ENCODE peak calls at places on chromosomes 2 and 18, in four cellular contexts. O is K562, Y is SK-N-SH, C is H1. W is an unnamed sample.

GRCh38 chr2:171319164-171319810 is 114.5 kb downstream of the METTL8 start:
- DNase-seq in O (no peak), Y (no peak), C (peak), W (no peak)

GRCh38 chr18:23238651-23239349 is 103.5 kb downstream of the CABLES1 start:
- DNase-seq in O (no peak), Y (no peak), C (no peak), W (no peak)

GRCh38 chr2:38107738-38108410 is 31.9 kb upstream of the CYP1B1 start:
- DNase-seq in O (no peak), Y (peak), C (no peak), W (no peak)

GRCh38 chr2:239830066-239830717 is 194.9 kb downstream of the NDUFA10 start:
- DNase-seq in O (no peak), Y (peak), C (peak), W (peak)

GRCh38 chr2:138277062-138277461 is 224.5 kb upstream of the SPOPL start:
- DNase-seq in O (no peak), Y (no peak), C (no peak), W (no peak)

GRCh38 chr2:147910990-147911473 is 66.2 kb downstream of the ACVR2A start:
- DNase-seq in O (peak), Y (no peak), C (no peak), W (no peak)

GRCh38 chr2:239768907-239769573 is 256.1 kb downstream of the NDUFA10 start:
- DNase-seq in O (no peak), Y (no peak), C (no peak), W (no peak)

GRCh38 chr2:26809876-26810577 is 24.2 kb downstream of the CENPA start:
- DNase-seq in O (no peak), Y (no peak), C (no peak), W (no peak)

GRCh38 chr18:67217551-67218166 is 298.9 kb downstream of the DSEL start:
- DNase-seq in O (peak), Y (peak), C (peak), W (no peak)

GRCh38 chr18:78970774-78971333 is 8.8 kb upstream of the SALL3 start:
- DNase-seq in O (no peak), Y (no peak), C (no peak), W (no peak)

GRCh38 chr2:8229546-8229986 is 452.3 kb upstream of the ID2 start:
- DNase-seq in O (peak), Y (no peak), C (no peak), W (peak)

GRCh38 chr2:233356546-233357308 is 2.4 kb downstream of the DGKD start:
- DNase-seq in O (no peak), Y (no peak), C (no peak), W (no peak)

GRCh38 chr18:73118121-73118816 is 250.5 kb upstream of the NETO1 start:
- DNase-seq in O (no peak), Y (no peak), C (no peak), W (no peak)

GRCh38 chr18:49001111-49001510 is 50.3 kb upstream of the SMAD7 start:
- DNase-seq in O (no peak), Y (no peak), C (no peak), W (no peak)
- TF ChIP-seq POLR2AphosphoS5 in O (no peak), Y (no peak), C (no peak), W (no peak)

DNA sequence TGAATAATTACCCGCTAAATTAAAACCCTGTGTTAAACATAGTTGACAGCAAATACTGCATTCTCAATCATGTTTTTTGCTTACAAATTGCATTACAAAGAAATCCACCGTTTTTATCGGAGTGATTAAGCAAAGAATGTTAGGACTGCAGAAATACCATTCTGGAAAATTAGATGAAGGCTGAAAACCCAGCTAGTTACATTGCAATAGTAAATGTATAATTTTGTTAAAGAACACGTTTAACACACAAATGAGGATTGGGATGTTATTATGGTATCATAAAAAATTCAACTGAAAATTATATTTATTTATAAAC is 12.3 kb upstream of the GBX2 start:
- DNase-seq in O (no peak), Y (no peak), C (no peak), W (no peak)
- H3K4me3 ChIP-seq in O (no peak), Y (no peak), C (no peak), W (no peak)

GRCh38 chr2:98869868-98870267 is 66.2 kb downstream of the CRACDL start:
- DNase-seq in O (no peak), Y (no peak), C (no peak), W (no peak)
- TF ChIP-seq POLR2AphosphoS5 in O (no peak), Y (no peak), C (no peak), W (no peak)

GRCh38 chr2:68768951-68769350 is 34.3 kb downstream of the ARHGAP25 start:
- DNase-seq in O (no peak), Y (no peak), C (no peak), W (no peak)
- H3K4me3 ChIP-seq in O (no peak), Y (no peak), C (no peak), W (no peak)

W was measured in spleen.